ENCODE peak calls at places on chromosomes 3 and 15, in eight cellular contexts. X, B, N, O, I, C, P and Z are unnamed samples.

GRCh38 chr3:123656691-123657090 is 71.8 kb upstream of the HACD2 start:
- DNase-seq in C (no peak), B (no peak), I (no peak), P (peak; percentile 57), O (no peak), N (no peak), X (no peak), Z (no peak)

GRCh38 chr3:143507735-143508580 is 340.3 kb downstream of the SLC9A9 start:
- DNase-seq in O (no peak), P (no peak), X (no peak), C (no peak), B (no peak), N (no peak), I (no peak), Z (no peak)

GRCh38 chr3:51717446-51717845 is 10.6 kb downstream of the GRM2 start:
- DNase-seq in O (no peak), B (no peak), N (no peak), I (no peak), X (no peak), P (no peak), C (no peak), Z (no peak)

GRCh38 chr3:160003520-160004128 is 15.0 kb downstream of the IL12A start:
- DNase-seq in P (peak; percentile 83), X (peak; percentile 79), N (no peak), B (peak; percentile 68), C (peak; percentile 68), I (no peak), O (no peak), Z (no peak)

GRCh38 chr3:39104961-39105686 is 2.3 kb downstream of the GORASP1 start:
- DNase-seq in N (no peak), B (no peak), I (no peak), C (no peak), O (no peak), P (no peak), X (no peak), Z (peak; percentile 64)

GRCh38 chr15:85821545-85821944 is 26.8 kb upstream of the KLHL25 start:
- DNase-seq in C (no peak), X (no peak), P (no peak), B (no peak), N (no peak), I (no peak), O (no peak), Z (no peak)

GRCh38 chr3:99579246-99579645 is 59.1 kb upstream of the COL8A1 start:
- DNase-seq in P (no peak), N (no peak), I (no peak), O (no peak), C (peak; percentile 32), X (no peak), B (no peak), Z (no peak)

GRCh38 chr3:45775571-45776290 is 20.6 kb downstream of the SLC6A20 start:
- DNase-seq in N (no peak), O (no peak), B (peak; percentile 48), P (no peak), C (no peak), I (no peak), X (no peak), Z (peak; percentile 87)

GRCh38 chr3:126936110-126936509 is 46.8 kb upstream of the PLXNA1 start:
- DNase-seq in N (no peak), O (no peak), I (no peak), B (no peak), P (no peak), C (no peak), X (peak; percentile 16), Z (no peak)

GRCh38 chr3:170703121-170703588 is 117.3 kb upstream of the SLC7A14 start:
- DNase-seq in P (no peak), C (peak; percentile 56), I (no peak), B (no peak), O (no peak), N (no peak), X (no peak), Z (no peak)

GRCh38 chr3:11120091-11120845 is 34.0 kb upstream of the HRH1 start:
- DNase-seq in X (no peak), P (no peak), C (no peak), I (no peak), N (no peak), B (no peak), O (no peak), Z (no peak)

GRCh38 chr15:85408270-85408746 is 27.9 kb downstream of the AKAP13 start:
- DNase-seq in B (no peak), X (no peak), I (no peak), O (peak; percentile 84), C (no peak), N (no peak), P (no peak), Z (no peak)

GRCh38 chr15:66703540-66703941 is 1.5 kb downstream of the SMAD6 start:
- DNase-seq in N (no peak), X (peak; percentile 87), I (peak; percentile 23), O (no peak), B (no peak), P (peak; percentile 35), C (no peak), Z (no peak)

GRCh38 chr3:5757213-5757804 is 569.8 kb downstream of the EDEM1 start:
- DNase-seq in P (no peak), N (no peak), C (no peak), X (no peak), O (peak; percentile 35), B (no peak), I (no peak), Z (no peak)

GRCh38 chr15:52683585-52683984 is 4.4 kb upstream of the ATOSA start:
- DNase-seq in I (no peak), N (no peak), P (no peak), O (peak; percentile 43), B (no peak), X (no peak), C (no peak), Z (no peak)

GRCh38 chr3:124352143-124352528 is 360.2 kb upstream of the ROPN1 start:
- DNase-seq in I (no peak), N (no peak), O (no peak), B (no peak), P (no peak), C (no peak), X (no peak), Z (no peak)

GRCh38 chr15:39376371-39376909 is 204.4 kb upstream of the THBS1 start:
- DNase-seq in O (no peak), P (no peak), X (no peak), I (no peak), B (no peak), C (no peak), N (no peak), Z (no peak)

GRCh38 chr3:124557433-124558232 is 172.6 kb upstream of the UMPS start:
- DNase-seq in B (no peak), N (no peak), X (no peak), O (no peak), I (no peak), P (no peak), C (peak; percentile 78), Z (no peak)

GRCh38 chr15:94602771-94603474 is 371.6 kb downstream of the MCTP2 start:
- DNase-seq in N (no peak), C (peak; percentile 68), I (no peak), O (no peak), P (no peak), X (no peak), B (no peak), Z (no peak)
- TF ChIP-seq POLR2AphosphoS5 in N (no peak), C (no peak), I (no peak), O (no peak), P (no peak), X (no peak), B (no peak), Z (no peak)

GRCh38 chr3:42996633-42997075 is 17.5 kb downstream of the GASK1A start:
- DNase-seq in C (no peak), P (no peak), X (no peak), O (no peak), N (no peak), I (no peak), B (no peak), Z (no peak)

GRCh38 chr3:43001556-43002121 is 22.5 kb downstream of the GASK1A start:
- DNase-seq in X (no peak), B (peak; percentile 63), C (no peak), I (no peak), N (no peak), O (no peak), P (no peak), Z (no peak)

GRCh38 chr3:43001094-43001553 is 22.0 kb downstream of the GASK1A start:
- DNase-seq in B (peak; percentile 97), I (peak; percentile 65), N (no peak), O (no peak), P (no peak), X (no peak), C (no peak), Z (peak; percentile 98)

GRCh38 chr3:42994595-42994994 is 15.5 kb downstream of the GASK1A start:
- DNase-seq in O (no peak), C (no peak), X (no peak), I (no peak), B (no peak), P (no peak), N (no peak), Z (no peak)

GRCh38 chr3:42999212-42999611 is 20.1 kb downstream of the GASK1A start:
- DNase-seq in O (no peak), X (no peak), B (no peak), P (no peak), C (no peak), N (no peak), I (no peak), Z (no peak)
- H3K4me1 ChIP-seq in O (no peaks in the 10 kb centered on the region), X (peaks cover 15% of the 10 kb centered on the region), B (peaks cover 83% of the 10 kb centered on the region), P (peaks cover 7% of the 10 kb centered on the region), C (no peaks in the 10 kb centered on the region), N (no peaks in the 10 kb centered on the region), I (no peaks in the 10 kb centered on the region), Z (peaks cover 26% of the 10 kb centered on the region)

DNA sequence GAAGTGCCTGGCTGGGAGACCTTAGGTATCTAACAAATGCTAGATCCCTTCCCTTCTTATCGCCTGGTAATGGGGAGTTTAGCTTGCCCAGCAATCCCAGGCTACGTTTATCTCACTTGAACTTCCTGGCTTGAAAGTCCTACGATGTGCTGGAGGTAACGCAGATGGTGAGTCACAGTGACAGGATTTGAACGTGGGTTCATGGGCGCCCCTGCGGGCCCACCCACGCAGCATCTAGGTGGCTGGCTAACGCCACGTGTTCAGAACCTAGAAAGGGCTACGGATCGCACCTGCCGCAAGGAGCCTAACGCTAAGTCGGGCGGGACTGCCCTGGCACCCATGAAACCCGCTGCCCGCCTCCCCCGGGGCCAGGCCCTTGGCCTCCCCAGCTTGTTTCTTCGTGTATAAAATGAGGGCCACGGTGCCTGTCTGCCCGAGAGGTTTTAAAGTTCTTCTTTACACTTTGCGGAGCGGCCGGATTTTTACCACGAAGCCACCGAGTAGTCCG is 600 bp upstream of the USP3 start:
- DNase-seq in X (peak; percentile 94), I (peak; percentile 34), P (peak; percentile 86), O (no peak), B (peak; percentile 86), N (no peak), C (peak; percentile 85), Z (peak; percentile 97)
- TF ChIP-seq POLR2AphosphoS5 in X (no peak), I (no peak), P (no peak), O (peak; percentile 93), B (no peak), N (no peak), C (no peak), Z (peak; percentile 4)

DNA sequence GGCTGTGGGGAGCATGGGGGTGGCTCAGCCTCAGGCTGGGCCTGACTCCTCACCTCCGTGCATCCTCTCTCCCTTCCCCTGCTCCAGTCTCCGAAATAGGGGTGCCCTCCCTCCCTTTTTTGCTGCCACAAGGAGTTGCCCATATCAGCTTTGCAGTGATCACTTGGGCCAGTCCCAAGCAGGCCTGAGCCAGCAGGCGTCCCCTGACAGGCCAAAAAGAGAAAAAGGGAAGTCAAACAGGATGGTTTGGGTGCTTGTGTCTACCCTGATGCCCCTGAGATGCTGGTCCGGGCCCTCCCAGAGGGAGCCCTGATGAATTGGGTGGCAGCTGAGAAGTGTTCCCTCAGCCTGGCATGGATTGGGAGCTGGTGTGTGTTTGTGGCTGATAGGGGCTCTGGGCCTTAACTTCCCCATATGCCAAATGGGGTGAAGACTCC is 1.4 kb downstream of the FBLN2 start:
- DNase-seq in X (no peak), O (no peak), N (no peak), C (no peak), B (no peak), P (no peak), I (no peak), Z (no peak)
- H3K4me1 ChIP-seq in X (peaks cover 42% of the 10 kb centered on the region), O (no peaks in the 10 kb centered on the region), N (peaks cover 6% of the 10 kb centered on the region), C (peaks cover 5% of the 10 kb centered on the region), B (peaks cover 4% of the 10 kb centered on the region), P (peaks cover 5% of the 10 kb centered on the region), I (no peaks in the 10 kb centered on the region), Z (peaks cover 63% of the 10 kb centered on the region)